ENCODE peak calls at places on chromosomes 13 and 19, in seven cellular contexts. P, J, U, G, Z, O and I are unnamed samples.

GRCh38 chr19:1172353-1173159 is 1.5 kb downstream of the SBNO2 start:
- DNase-seq in P (peak), J (peak), U (peak), G (no peak), Z (peak), O (no peak), I (peak)

GRCh38 chr13:101309014-101309619 is 107.2 kb downstream of the NALCN start:
- DNase-seq in P (no peak), J (no peak), U (peak), G (no peak), Z (no peak), O (peak), I (peak)

GRCh38 chr19:18435848-18436631 is 1.9 kb downstream of the ISYNA1 start:
- DNase-seq in P (no peak), J (no peak), U (no peak), G (no peak), Z (no peak), O (peak), I (peak)

GRCh38 chr19:18849838-18850400 is 18.2 kb downstream of the UPF1 start:
- DNase-seq in P (peak), J (no peak), U (no peak), G (no peak), Z (no peak), O (no peak), I (no peak)

GRCh38 chr13:27170521-27171243 is 929 bp downstream of the USP12 start:
- DNase-seq in P (peak), J (no peak), U (peak), G (peak), Z (peak), O (no peak), I (peak)

GRCh38 chr19:35987571-35987896 is 7.5 kb upstream of the SDHAF1 start:
- DNase-seq in P (no peak), J (no peak), U (no peak), G (no peak), Z (no peak), O (no peak), I (no peak)

GRCh38 chr13:100563779-100564178 is 24.8 kb downstream of the GGACT start:
- DNase-seq in P (no peak), J (no peak), U (no peak), G (no peak), Z (no peak), O (no peak), I (no peak)

GRCh38 chr13:26254583-26255102 is 714 bp downstream of the CDK8 start:
- DNase-seq in P (peak), J (no peak), U (peak), G (peak), Z (peak), O (peak), I (peak)

GRCh38 chr13:94710881-94711560 is 1.3 kb downstream of the SOX21 start:
- DNase-seq in P (peak), J (no peak), U (no peak), G (peak), Z (peak), O (no peak), I (peak)

GRCh38 chr13:98752111-98752941 is at the start of gene SLC15A1:
- DNase-seq in P (no peak), J (no peak), U (no peak), G (no peak), Z (peak), O (no peak), I (peak)

GRCh38 chr13:77696006-77696862 is 1.3 kb upstream of the SLAIN1 start:
- DNase-seq in P (no peak), J (no peak), U (no peak), G (no peak), Z (peak), O (no peak), I (no peak)

GRCh38 chr13:44780586-44781280 is 204.6 kb upstream of the TSC22D1 start:
- DNase-seq in P (no peak), J (no peak), U (no peak), G (no peak), Z (no peak), O (peak), I (no peak)

GRCh38 chr13:100338265-100338664 is 249.4 kb downstream of the PCCA start:
- DNase-seq in P (no peak), J (no peak), U (no peak), G (no peak), Z (no peak), O (no peak), I (no peak)

GRCh38 chr19:9622531-9622930 is 1.5 kb upstream of the ZNF561 start:
- DNase-seq in P (no peak), J (no peak), U (no peak), G (no peak), Z (no peak), O (peak), I (no peak)

GRCh38 chr13:45219938-45220375 is 19.1 kb upstream of the KCTD4 start:
- DNase-seq in P (no peak), J (no peak), U (peak), G (no peak), Z (peak), O (peak), I (peak)

GRCh38 chr19:7627166-7627565 is 2.2 kb downstream of the XAB2 start:
- DNase-seq in P (no peak), J (no peak), U (no peak), G (no peak), Z (no peak), O (no peak), I (no peak)

GRCh38 chr13:98563071-98563470 is 13.8 kb downstream of the STK24 start:
- DNase-seq in P (no peak), J (no peak), U (peak), G (no peak), Z (no peak), O (no peak), I (peak)

GRCh38 chr13:73058741-73059459 is at the start of gene KLF5:
- DNase-seq in P (peak), J (peak), U (peak), G (peak), Z (peak), O (peak), I (peak)

GRCh38 chr19:36060430-36060829 is 5.7 kb downstream of the WDR62 start:
- DNase-seq in P (no peak), J (no peak), U (peak), G (peak), Z (peak), O (peak), I (peak)

GRCh38 chr19:3790209-3790734 is 4.1 kb upstream of the MATK start:
- DNase-seq in P (no peak), J (no peak), U (no peak), G (no peak), Z (no peak), O (no peak), I (no peak)